ENCODE peak calls at places on chromosomes 5 and 9, in six cellular contexts. J, P, S, X, M and K are unnamed samples.

GRCh38 chr5:40437452-40437861 is 242.3 kb upstream of the PTGER4 start:
- DNase-seq in J (peak), P (peak), S (no peak), X (no peak), M (no peak), K (peak)

GRCh38 chr5:114325552-114325951 is 36.3 kb upstream of the KCNN2 start:
- DNase-seq in J (peak), P (peak), S (no peak), X (peak), M (no peak), K (peak)

GRCh38 chr9:5263568-5264218 is 32.5 kb downstream of the INSL4 start:
- DNase-seq in J (peak), P (peak), S (peak), X (no peak), M (no peak), K (peak)

GRCh38 chr9:34454571-34455065 is 3.8 kb downstream of the FAM219A start:
- DNase-seq in J (peak), P (peak), S (no peak), X (peak), M (no peak), K (peak)

GRCh38 chr5:39506216-39506615 is 81.4 kb upstream of the DAB2 start:
- DNase-seq in J (no peak), P (no peak), S (no peak), X (no peak), M (no peak), K (peak)

GRCh38 chr5:143606043-143606752 is 202.7 kb upstream of the NR3C1 start:
- DNase-seq in J (no peak), P (no peak), S (peak), X (no peak), M (no peak), K (peak)

GRCh38 chr5:138725153-138725884 is 27.9 kb upstream of the CTNNA1 start:
- DNase-seq in J (peak), P (peak), S (peak), X (peak), M (peak), K (peak)

GRCh38 chr9:132824151-132824550 is 53.9 kb downstream of the AK8 start:
- DNase-seq in J (no peak), P (no peak), S (no peak), X (no peak), M (no peak), K (no peak)

GRCh38 chr9:16421534-16421933 is 448.9 kb downstream of the BNC2 start:
- DNase-seq in J (no peak), P (peak), S (no peak), X (no peak), M (no peak), K (no peak)

GRCh38 chr5:66595877-66596790 is at the start of gene MAST4:
- DNase-seq in J (peak), P (peak), S (peak), X (peak), M (peak), K (peak)

GRCh38 chr5:138349842-138350635 is 2.4 kb upstream of the KDM3B start:
- DNase-seq in J (no peak), P (peak), S (no peak), X (no peak), M (no peak), K (peak)

DNA sequence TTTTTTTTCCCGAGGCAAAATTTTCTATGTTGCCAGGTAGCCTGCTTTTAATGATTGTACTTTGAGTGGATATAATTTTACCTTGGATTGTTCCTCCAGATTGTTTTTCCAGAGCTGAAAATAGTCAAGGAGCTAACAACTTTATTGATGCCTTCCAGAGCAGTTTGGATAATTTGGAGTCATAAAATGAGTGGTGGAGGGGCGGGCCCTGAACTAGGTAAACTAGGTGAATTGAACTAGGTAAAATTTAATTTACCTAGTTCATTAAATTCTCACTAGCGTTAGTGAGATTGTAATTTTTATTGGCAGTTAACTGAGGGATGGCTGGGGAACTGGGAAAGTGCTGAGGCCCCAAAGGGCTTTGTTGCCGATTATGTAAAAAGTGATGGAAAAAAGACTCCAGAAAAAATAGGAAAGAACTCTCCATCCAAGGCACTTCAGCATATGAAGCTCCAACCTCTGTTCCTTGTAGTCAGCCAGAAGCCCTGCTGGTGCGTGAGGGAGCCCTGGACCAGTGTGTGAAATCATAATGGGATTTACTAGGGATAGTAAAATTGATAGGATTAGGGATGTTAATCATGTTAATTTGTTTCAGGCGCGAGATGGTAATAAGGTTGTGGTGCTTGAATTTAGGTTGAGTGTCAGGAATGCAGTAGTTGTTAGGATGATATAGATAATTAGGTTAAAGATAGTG is 1.7 kb downstream of the DNAJC25 start:
- DNase-seq in J (no peak), P (no peak), S (peak), X (no peak), M (no peak), K (no peak)
- H3K4me3 ChIP-seq in J (peak), P (no peak), S (peak), X (no peak), M (no peak), K (peak)

GRCh38 chr5:159682623-159683022 is 233.7 kb upstream of the ADRA1B start:
- DNase-seq in J (no peak), P (peak), S (no peak), X (no peak), M (no peak), K (no peak)
- TF ChIP-seq CTCF in J (no peak), P (peak), S (peak), X (peak), M (no peak), K (no peak)

DNA sequence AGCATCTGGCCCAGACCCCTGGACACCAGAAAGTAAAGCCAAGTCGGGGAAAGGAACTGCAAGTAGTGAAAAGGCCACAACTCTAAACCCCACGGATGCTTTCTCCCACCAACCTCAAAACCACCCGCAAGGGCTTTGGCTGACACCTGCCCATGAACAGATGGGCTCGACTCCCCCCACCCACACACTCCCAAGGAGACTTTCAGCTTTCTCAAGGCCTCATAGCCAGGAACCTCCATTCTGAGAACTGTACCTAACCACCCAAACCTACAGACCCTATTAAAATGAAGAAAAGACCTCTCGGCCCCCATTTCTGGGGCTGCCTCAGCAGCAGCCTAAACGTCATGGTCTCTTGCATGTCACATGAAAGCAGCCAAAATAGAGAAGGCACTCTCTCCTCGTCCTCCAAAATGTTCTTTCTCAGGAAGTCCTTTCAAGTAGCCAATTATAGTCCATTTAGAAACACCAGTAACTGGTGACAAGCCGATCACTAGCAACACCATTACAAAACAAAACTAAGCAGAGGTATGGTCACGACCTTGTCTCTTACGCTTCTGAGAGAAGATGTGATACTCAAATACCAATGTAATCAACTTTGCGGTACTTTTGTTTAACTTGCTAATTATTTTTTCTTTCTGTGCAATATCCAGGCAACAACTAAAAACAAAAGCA is 2.9 kb downstream of the B4GALT1 start:
- DNase-seq in J (no peak), P (no peak), S (peak), X (peak), M (no peak), K (peak)
- H3K4me3 ChIP-seq in J (peak), P (peak), S (peak), X (peak), M (peak), K (peak)

GRCh38 chr9:27888661-27889295 is 315.5 kb upstream of the C9orf72 start:
- DNase-seq in J (no peak), P (peak), S (peak), X (no peak), M (no peak), K (peak)
- TF ChIP-seq CTCF in J (peak), P (peak), S (peak), X (peak), M (no peak), K (peak)

GRCh38 chr9:115946530-115946929 is 207.1 kb upstream of the PAPPA start:
- DNase-seq in J (no peak), P (peak), S (no peak), X (no peak), M (no peak), K (peak)

GRCh38 chr9:115943591-115944165 is 209.9 kb upstream of the PAPPA start:
- DNase-seq in J (no peak), P (no peak), S (no peak), X (no peak), M (no peak), K (no peak)

GRCh38 chr9:115941561-115942315 is 211.9 kb upstream of the PAPPA start:
- DNase-seq in J (no peak), P (peak), S (no peak), X (no peak), M (no peak), K (peak)

GRCh38 chr9:115945009-115945431 is 208.6 kb upstream of the PAPPA start:
- DNase-seq in J (no peak), P (no peak), S (no peak), X (peak), M (no peak), K (peak)

DNA sequence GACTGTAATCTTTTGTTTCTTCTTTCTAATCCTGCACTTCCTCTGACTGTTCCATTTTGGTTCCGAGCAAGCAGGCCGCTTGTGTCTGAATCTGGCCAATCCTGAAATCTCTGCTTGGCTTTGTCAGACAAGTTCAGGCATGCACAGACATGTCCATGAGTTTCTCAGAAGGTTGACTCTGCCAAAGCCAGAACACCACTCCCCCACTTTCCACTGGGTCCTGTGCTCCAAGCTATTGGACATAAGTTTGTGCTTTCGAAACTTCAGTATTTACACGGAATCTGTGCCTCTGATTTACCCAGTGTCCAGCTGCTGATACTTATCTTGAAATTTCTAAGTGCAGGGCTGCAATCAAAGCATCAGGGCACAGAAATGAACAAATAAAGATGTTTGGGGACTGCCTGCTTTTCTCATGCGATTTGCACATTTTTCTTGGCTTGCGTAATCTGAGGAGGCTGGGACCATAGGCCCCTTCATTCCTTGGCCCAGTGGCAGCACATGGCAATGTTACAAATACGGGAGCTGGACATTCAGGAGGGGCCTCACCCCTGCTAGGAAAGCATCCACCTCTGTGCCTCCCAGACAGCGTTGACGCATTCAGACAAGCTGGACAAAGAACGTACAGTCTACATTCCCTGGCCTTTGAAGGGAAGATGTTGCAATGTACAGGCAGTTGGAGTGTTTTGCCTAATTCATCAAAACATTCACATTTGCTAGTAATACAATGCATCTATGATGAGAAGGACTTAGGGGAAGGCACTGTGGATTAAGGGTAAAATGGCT is 209.2 kb upstream of the PAPPA start:
- DNase-seq in J (peak), P (peak), S (no peak), X (peak), M (peak), K (peak)
- H3K4me3 ChIP-seq in J (no peak), P (no peak), S (no peak), X (no peak), M (no peak), K (no peak)

GRCh38 chr5:78509145-78509865 is 139.3 kb downstream of the LHFPL2 start:
- DNase-seq in J (no peak), P (no peak), S (no peak), X (no peak), M (no peak), K (no peak)
- TF ChIP-seq CTCF in J (no peak), P (no peak), S (no peak), X (no peak), M (no peak), K (no peak)

GRCh38 chr9:81498576-81498975 is 190.8 kb downstream of the TLE1 start:
- DNase-seq in J (no peak), P (no peak), S (no peak), X (no peak), M (no peak), K (no peak)

GRCh38 chr9:81499571-81499970 is 189.8 kb downstream of the TLE1 start:
- DNase-seq in J (no peak), P (no peak), S (no peak), X (no peak), M (no peak), K (no peak)

GRCh38 chr9:81497096-81497495 is 192.3 kb downstream of the TLE1 start:
- DNase-seq in J (no peak), P (peak), S (no peak), X (no peak), M (no peak), K (peak)

DNA sequence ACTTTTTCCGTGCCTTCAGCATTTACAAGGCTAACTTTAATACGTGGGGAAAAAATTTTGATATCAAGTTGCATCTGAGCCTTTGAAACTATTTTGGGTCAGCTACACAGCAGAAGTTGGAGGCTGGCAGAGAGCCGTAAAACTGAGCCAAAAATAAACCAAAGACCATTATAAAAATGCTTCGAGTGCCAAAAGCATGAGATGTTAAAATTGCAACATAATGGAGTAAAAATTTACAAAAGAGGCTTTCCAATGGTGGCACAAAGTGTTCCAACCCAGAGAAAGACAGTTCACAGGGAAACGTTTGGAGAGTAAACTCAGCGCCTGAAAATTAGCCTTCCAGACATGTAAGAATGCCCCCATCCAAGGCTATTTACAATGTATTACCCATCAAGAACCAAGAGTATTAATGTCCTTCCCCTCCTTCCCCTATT is 190.3 kb downstream of the TLE1 start:
- DNase-seq in J (peak), P (peak), S (no peak), X (peak), M (no peak), K (peak)
- H3K4me3 ChIP-seq in J (no peak), P (no peak), S (no peak), X (no peak), M (no peak), K (no peak)

GRCh38 chr9:90098456-90098855 is 493.6 kb downstream of the GADD45G start:
- DNase-seq in J (no peak), P (no peak), S (no peak), X (no peak), M (no peak), K (no peak)

GRCh38 chr9:90102292-90102901 is 497.6 kb downstream of the GADD45G start:
- DNase-seq in J (peak), P (peak), S (peak), X (peak), M (peak), K (peak)

GRCh38 chr9:90097237-90097636 is 492.4 kb downstream of the GADD45G start:
- DNase-seq in J (no peak), P (no peak), S (no peak), X (no peak), M (no peak), K (no peak)

GRCh38 chr9:90100014-90100413 is 495.2 kb downstream of the GADD45G start:
- DNase-seq in J (peak), P (no peak), S (no peak), X (no peak), M (no peak), K (peak)

GRCh38 chr9:90099262-90099982 is 494.6 kb downstream of the GADD45G start:
- DNase-seq in J (peak), P (no peak), S (peak), X (no peak), M (no peak), K (peak)
- TF ChIP-seq CTCF in J (peak), P (no peak), S (peak), X (peak), M (peak), K (peak)

DNA sequence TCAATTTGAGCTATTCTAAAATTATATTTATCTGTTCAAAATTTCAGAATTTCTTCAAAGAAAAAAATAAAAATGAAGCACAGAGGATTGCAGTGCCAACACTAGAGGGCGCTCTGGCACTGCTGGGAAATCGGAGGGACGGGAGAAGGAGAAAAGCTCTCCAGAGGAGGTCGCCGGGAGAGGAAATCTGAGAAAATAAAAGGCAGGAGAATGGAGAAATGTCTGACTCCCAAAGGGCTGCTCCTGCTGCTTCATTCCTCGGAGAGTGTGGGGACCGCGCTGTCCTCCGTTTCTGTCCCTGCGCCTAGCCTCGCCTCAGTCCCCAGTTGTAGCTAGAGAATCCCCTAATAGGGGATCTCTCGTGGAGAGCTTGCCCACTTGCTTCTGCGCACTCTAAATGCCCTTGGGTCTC is 40.0 kb upstream of the ARSB start:
- DNase-seq in J (peak), P (peak), S (peak), X (peak), M (peak), K (peak)
- H3K4me3 ChIP-seq in J (peak), P (peak), S (no peak), X (peak), M (no peak), K (peak)

GRCh38 chr5:135724475-135725065 is 109.9 kb upstream of the SLC25A48 start:
- DNase-seq in J (no peak), P (no peak), S (no peak), X (no peak), M (no peak), K (no peak)

DNA sequence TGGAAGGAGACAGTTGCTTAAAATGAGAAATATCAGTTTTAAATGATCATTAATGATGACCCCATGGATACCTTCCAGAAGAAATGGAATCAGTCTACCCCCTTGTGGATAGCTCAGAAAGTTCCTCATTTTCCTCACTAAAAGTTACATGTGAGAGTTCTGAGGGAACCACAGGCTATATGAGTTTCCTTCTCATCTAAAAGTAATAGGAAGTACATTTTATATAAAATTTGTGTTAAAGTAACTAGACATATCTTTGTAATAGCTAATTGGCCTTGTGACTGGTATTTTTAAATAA is 104.9 kb upstream of the SLC25A48 start:
- DNase-seq in J (no peak), P (no peak), S (no peak), X (no peak), M (no peak), K (peak)
- TF ChIP-seq CTCF in J (peak), P (peak), S (peak), X (peak), M (no peak), K (peak)